ENCODE peak calls at places on chromosome 15, in six cellular contexts. M is psoas muscle, P is fibroblast of gingiva, Z is memory B cell, E is substantia nigra, Y is GM23248. X is an unnamed sample.

GRCh38 chr15:81284256-81285031 is 39.5 kb downstream of the STARD5 start:
- DNase-seq in M (no peak), P (no peak), Z (no peak), E (no peak), Y (no peak), X (no peak)

GRCh38 chr15:62895139-62895866 is 147.2 kb upstream of the TPM1 start:
- DNase-seq in M (no peak), P (no peak), Z (no peak), E (no peak), Y (peak), X (peak)

GRCh38 chr15:60916674-60917468 is 312.2 kb downstream of the RORA start:
- DNase-seq in M (peak), P (peak), Z (peak), E (peak), Y (peak), X (peak)

GRCh38 chr15:61003683-61004299 is 225.3 kb downstream of the RORA start:
- DNase-seq in M (no peak), P (no peak), Z (no peak), E (no peak), Y (no peak), X (no peak)

GRCh38 chr15:36403351-36403750 is 176.1 kb upstream of the CDIN1 start:
- DNase-seq in M (no peak), P (no peak), Z (no peak), E (no peak), Y (no peak), X (no peak)

GRCh38 chr15:28931828-28932227 is 46.1 kb downstream of the APBA2 start:
- DNase-seq in M (no peak), P (no peak), Z (no peak), E (no peak), Y (no peak), X (no peak)

GRCh38 chr15:80550219-80550909 is 144.7 kb upstream of the ABHD17C start:
- DNase-seq in M (no peak), P (peak), Z (no peak), E (no peak), Y (peak), X (peak)

GRCh38 chr15:47784820-47785219 is 67.5 kb downstream of the SEMA6D start:
- DNase-seq in M (no peak), P (no peak), Z (no peak), E (no peak), Y (no peak), X (no peak)

GRCh38 chr15:99703603-99704443 is 29.4 kb downstream of the LYSMD4 start:
- DNase-seq in M (no peak), P (peak), Z (no peak), E (no peak), Y (peak), X (peak)

GRCh38 chr15:31457161-31457560 is 130.5 kb downstream of the KLF13 start:
- DNase-seq in M (no peak), P (no peak), Z (no peak), E (no peak), Y (peak), X (no peak)

GRCh38 chr15:25501828-25502446 is 63.1 kb upstream of the UBE3A start:
- DNase-seq in M (no peak), P (no peak), Z (no peak), E (no peak), Y (peak), X (peak)

GRCh38 chr15:22908830-22909229 is 70.4 kb downstream of the NIPA2 start:
- DNase-seq in M (no peak), P (no peak), Z (no peak), E (no peak), Y (no peak), X (no peak)

GRCh38 chr15:40307421-40308165 is at the start of gene PLCB2:
- DNase-seq in M (no peak), P (no peak), Z (peak), E (peak), Y (no peak), X (no peak)

GRCh38 chr15:77714023-77714422 is 81.3 kb upstream of the LINGO1 start:
- DNase-seq in M (no peak), P (no peak), Z (no peak), E (no peak), Y (no peak), X (no peak)

GRCh38 chr15:96322401-96323249 is 7.9 kb upstream of the NR2F2 start:
- DNase-seq in M (peak), P (no peak), Z (no peak), E (no peak), Y (peak), X (no peak)

GRCh38 chr15:52104532-52105004 is 8.0 kb downstream of the BCL2L10 start:
- DNase-seq in M (no peak), P (no peak), Z (no peak), E (no peak), Y (no peak), X (no peak)

GRCh38 chr15:41987246-41987924 is 15.0 kb upstream of the EHD4 start:
- DNase-seq in M (no peak), P (no peak), Z (no peak), E (no peak), Y (no peak), X (no peak)

GRCh38 chr15:48066456-48066855 is 54.3 kb upstream of the SLC24A5 start:
- DNase-seq in M (no peak), P (no peak), Z (no peak), E (no peak), Y (no peak), X (no peak)

GRCh38 chr15:96070636-96071035 is 259.9 kb upstream of the NR2F2 start:
- DNase-seq in M (no peak), P (peak), Z (no peak), E (no peak), Y (peak), X (no peak)

GRCh38 chr15:24955549-24955929 is 752 bp downstream of the SNRPN start:
- DNase-seq in M (peak), P (no peak), Z (peak), E (no peak), Y (no peak), X (no peak)

GRCh38 chr15:85706779-85707518 is 87.8 kb downstream of the KLHL25 start:
- DNase-seq in M (no peak), P (peak), Z (peak), E (no peak), Y (peak), X (peak)

GRCh38 chr15:63826513-63826912 is 7.2 kb downstream of the HERC1 start:
- DNase-seq in M (no peak), P (peak), Z (no peak), E (no peak), Y (peak), X (peak)

GRCh38 chr15:85149460-85150129 is 167.9 kb downstream of the PDE8A start:
- DNase-seq in M (no peak), P (no peak), Z (no peak), E (no peak), Y (no peak), X (no peak)

GRCh38 chr15:75647370-75648155 is at the start of gene SNX33:
- DNase-seq in M (peak), P (peak), Z (peak), E (peak), Y (peak), X (peak)

GRCh38 chr15:41401904-41402267 is 410 bp downstream of the NDUFAF1 start:
- DNase-seq in M (no peak), P (no peak), Z (no peak), E (no peak), Y (no peak), X (no peak)

GRCh38 chr15:66633346-66633745 is 67.5 kb upstream of the LCTL start:
- DNase-seq in M (no peak), P (no peak), Z (no peak), E (no peak), Y (no peak), X (no peak)

GRCh38 chr15:82568986-82569385 is 28.7 kb upstream of the RPS17 start:
- DNase-seq in M (no peak), P (no peak), Z (no peak), E (no peak), Y (no peak), X (no peak)

GRCh38 chr15:56737791-56738190 is 4.5 kb upstream of the ZNF280D start:
- DNase-seq in M (no peak), P (no peak), Z (no peak), E (no peak), Y (no peak), X (no peak)

GRCh38 chr15:92949604-92950249 is 49.6 kb downstream of the CHD2 start:
- DNase-seq in M (no peak), P (no peak), Z (no peak), E (no peak), Y (no peak), X (peak)

GRCh38 chr15:68373028-68373427 is 58.9 kb downstream of the ITGA11 start:
- DNase-seq in M (no peak), P (no peak), Z (no peak), E (no peak), Y (no peak), X (no peak)

GRCh38 chr15:85865070-85865684 is 70.5 kb upstream of the KLHL25 start:
- DNase-seq in M (peak), P (peak), Z (no peak), E (peak), Y (peak), X (peak)

GRCh38 chr15:78637776-78638435 is 3.1 kb downstream of the CHRNB4 start:
- DNase-seq in M (no peak), P (no peak), Z (no peak), E (no peak), Y (no peak), X (no peak)

GRCh38 chr15:86571873-86572272 is 492.2 kb downstream of the AGBL1 start:
- DNase-seq in M (no peak), P (no peak), Z (no peak), E (no peak), Y (no peak), X (no peak)

GRCh38 chr15:56045068-56045748 is 51.8 kb upstream of the NEDD4 start:
- DNase-seq in M (no peak), P (no peak), Z (no peak), E (no peak), Y (peak), X (peak)

GRCh38 chr15:40477703-40478269 is 7.0 kb downstream of the CHST14 start:
- DNase-seq in M (no peak), P (no peak), Z (no peak), E (no peak), Y (no peak), X (no peak)

GRCh38 chr15:99275525-99276128 is 24.3 kb downstream of the LRRC28 start:
- DNase-seq in M (no peak), P (no peak), Z (no peak), E (no peak), Y (no peak), X (no peak)

GRCh38 chr15:74816624-74817369 is 4.2 kb downstream of the LMAN1L start:
- DNase-seq in M (no peak), P (no peak), Z (no peak), E (no peak), Y (no peak), X (no peak)